ENCODE peak calls at places on chromosomes 4 and X, in nine cellular contexts. O, I, B, C, U, S, K, A and L are unnamed samples.

GRCh38 chr4:132297346-132297745 is 851.7 kb upstream of the PCDH10 start:
- DNase-seq in O (no peak), I (no peak), B (no peak), C (no peak), U (peak; percentile 1), S (no peak), K (peak; percentile 3), A (no peak), L (no peak)

GRCh38 chr4:112708772-112709171 is 71.8 kb downstream of the LARP7 start:
- DNase-seq in O (no peak), I (no peak), B (no peak), C (no peak), U (no peak), S (no peak), K (no peak), A (no peak), L (no peak)

GRCh38 chr4:156924774-156925173 is 46.8 kb downstream of the PDGFC start:
- DNase-seq in O (no peak), I (peak; percentile 3), B (no peak), C (no peak), U (no peak), S (no peak), K (no peak), A (no peak), L (no peak)

GRCh38 chrX:15877380-15877779 is 22.8 kb upstream of the AP1S2 start:
- DNase-seq in O (no peak), I (peak; percentile 22), B (peak; percentile 46), C (peak; percentile 10), U (peak; percentile 51), S (no peak), K (peak; percentile 65), A (no peak), L (no peak)

GRCh38 chrX:12956704-12957541 is 18.0 kb upstream of the TMSB4X start:
- DNase-seq in O (no peak), I (peak; percentile 55), B (no peak), C (no peak), U (no peak), S (peak; percentile 20), K (peak; percentile 61), A (no peak), L (no peak)

GRCh38 chr4:177108708-177109107 is 201.0 kb upstream of the NEIL3 start:
- DNase-seq in O (no peak), I (peak; percentile 17), B (peak; percentile 33), C (peak; percentile 21), U (no peak), S (peak; percentile 15), K (peak; percentile 17), A (no peak), L (no peak)

GRCh38 chrX:78314561-78314960 is 12.8 kb downstream of the CYSLTR1 start:
- DNase-seq in O (no peak), I (peak; percentile 87), B (no peak), C (no peak), U (no peak), S (no peak), K (no peak), A (no peak), L (no peak)

GRCh38 chr4:105352826-105353225 is 121.0 kb downstream of the PPA2 start:
- DNase-seq in O (no peak), I (no peak), B (peak; percentile 9), C (no peak), U (no peak), S (no peak), K (peak; percentile 55), A (no peak), L (no peak)

GRCh38 chr4:166421556-166422156 is 548.6 kb downstream of the TLL1 start:
- DNase-seq in O (no peak), I (peak; percentile 28), B (peak; percentile 93), C (no peak), U (peak; percentile 32), S (no peak), K (peak; percentile 84), A (no peak), L (no peak)

GRCh38 chrX:43940811-43941210 is 32.4 kb downstream of the NDP start:
- DNase-seq in O (no peak), I (peak; percentile 68), B (peak; percentile 16), C (no peak), U (peak; percentile 24), S (peak; percentile 17), K (peak; percentile 61), A (no peak), L (no peak)

GRCh38 chrX:150813922-150814321 is 84.5 kb downstream of the CD99L2 start:
- DNase-seq in O (no peak), I (no peak), B (peak; percentile 2), C (no peak), U (no peak), S (no peak), K (no peak), A (no peak), L (no peak)

GRCh38 chr4:126850286-126850685 is 782.5 kb upstream of the INTU start:
- DNase-seq in O (no peak), I (peak; percentile 89), B (peak; percentile 96), C (peak; percentile 88), U (peak; percentile 87), S (peak; percentile 87), K (peak; percentile 99), A (no peak), L (no peak)

GRCh38 chr4:109444182-109444844 is 10.7 kb downstream of the SEC24B start:
- DNase-seq in O (no peak), I (no peak), B (no peak), C (no peak), U (no peak), S (no peak), K (no peak), A (no peak), L (no peak)

GRCh38 chr4:168766537-168767316 is 243.3 kb downstream of the CBR4 start:
- DNase-seq in O (no peak), I (peak; percentile 60), B (peak; percentile 53), C (no peak), U (no peak), S (no peak), K (peak; percentile 92), A (no peak), L (no peak)

GRCh38 chrX:135191838-135192237 is 20.6 kb upstream of the CT55 start:
- DNase-seq in O (no peak), I (no peak), B (no peak), C (no peak), U (no peak), S (no peak), K (no peak), A (no peak), L (no peak)

GRCh38 chr4:128068927-128069326 is 7.8 kb downstream of the LARP1B start:
- DNase-seq in O (no peak), I (peak; percentile 53), B (peak; percentile 4), C (no peak), U (no peak), S (no peak), K (no peak), A (no peak), L (no peak)

GRCh38 chr4:134687646-134688628 is 486.3 kb upstream of the PABPC4L start:
- DNase-seq in O (no peak), I (no peak), B (no peak), C (no peak), U (no peak), S (no peak), K (no peak), A (no peak), L (no peak)

GRCh38 chrX:111164728-111165127 is 68.7 kb downstream of the PAK3 start:
- DNase-seq in O (no peak), I (peak; percentile 19), B (no peak), C (no peak), U (no peak), S (no peak), K (no peak), A (no peak), L (no peak)

GRCh38 chr4:6779667-6780565 is 2.6 kb upstream of the KIAA0232 start:
- DNase-seq in O (no peak), I (no peak), B (peak; percentile 55), C (peak; percentile 23), U (no peak), S (no peak), K (no peak), A (no peak), L (no peak)

GRCh38 chr4:142886566-142886965 is 40.5 kb upstream of the INPP4B start:
- DNase-seq in O (no peak), I (no peak), B (no peak), C (no peak), U (no peak), S (no peak), K (no peak), A (no peak), L (no peak)
- TF ChIP-seq CTCF in O (no peak), I (no peak), B (no peak), C (no peak), U (no peak), S (no peak), K (no peak), A (no peak), L (no peak)

DNA sequence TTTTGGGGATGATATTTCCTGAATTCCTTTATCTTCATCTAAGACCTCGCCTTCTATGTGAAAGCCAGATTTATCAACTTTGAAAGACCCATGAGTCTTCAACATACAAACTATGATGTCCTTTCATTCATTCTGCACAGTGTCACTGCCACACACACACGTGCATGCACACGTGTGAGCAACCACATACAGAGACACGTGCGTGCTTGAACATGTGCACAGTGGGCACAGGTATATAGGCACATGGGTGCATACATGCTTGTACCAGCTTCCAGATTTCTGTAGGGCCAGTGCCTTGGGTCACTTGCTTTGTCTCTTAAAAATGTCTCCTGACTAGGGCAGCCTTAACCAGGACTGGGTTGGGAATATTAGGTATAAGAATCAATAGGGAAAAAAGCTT is 49.1 kb upstream of the RBPJ start:
- DNase-seq in O (no peak), I (no peak), B (no peak), C (no peak), U (no peak), S (no peak), K (no peak), A (no peak), L (no peak)
- TF ChIP-seq CTCF in O (no peak), I (no peak), B (no peak), C (no peak), U (no peak), S (no peak), K (no peak), A (no peak), L (no peak)

GRCh38 chr4:77619408-77619807 is 13.8 kb downstream of the CXCL13 start:
- DNase-seq in O (no peak), I (no peak), B (no peak), C (no peak), U (no peak), S (no peak), K (no peak), A (no peak), L (no peak)
- TF ChIP-seq CTCF in O (no peak), I (no peak), B (no peak), C (no peak), U (no peak), S (no peak), K (no peak), A (no peak), L (no peak)

DNA sequence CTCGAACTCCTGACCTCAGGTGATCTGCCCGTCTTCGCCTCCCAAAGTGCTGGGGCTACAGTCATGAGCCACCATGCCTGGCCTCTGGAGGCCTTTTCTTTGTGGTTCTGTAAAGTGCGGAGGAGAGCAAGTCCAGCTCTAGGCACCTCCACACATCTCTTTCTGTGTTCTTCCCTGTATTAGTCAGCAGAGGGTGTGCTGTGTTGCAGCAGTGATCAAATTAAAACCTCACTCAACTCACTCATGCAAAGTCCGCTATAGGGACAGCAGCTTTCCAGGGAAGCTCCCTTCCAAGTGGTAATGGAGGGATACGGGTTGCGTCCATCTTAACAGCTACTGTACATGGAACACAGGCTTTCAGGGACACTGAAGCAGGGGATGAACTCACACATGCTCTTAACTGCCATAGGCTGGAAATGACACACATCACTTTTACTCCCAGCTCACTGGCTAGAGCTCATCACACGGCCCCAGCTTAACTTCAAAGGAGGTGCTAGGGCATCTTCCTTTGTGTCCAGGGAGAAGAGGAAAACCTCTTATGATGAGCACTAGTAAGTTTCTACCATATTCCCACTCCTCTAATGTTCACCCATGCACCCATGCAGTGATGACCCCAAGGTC is 36.0 kb upstream of the CCNG2 start:
- DNase-seq in O (no peak), I (peak; percentile 3), B (no peak), C (no peak), U (no peak), S (no peak), K (no peak), A (no peak), L (no peak)
- TF ChIP-seq CTCF in O (no peak), I (no peak), B (no peak), C (peak; percentile 13), U (no peak), S (no peak), K (no peak), A (no peak), L (no peak)